ENCODE peak calls at places on chromosomes 1 and 21, in six cellular contexts. T is keratinocyte; L is CD4-positive, alpha-beta T cell; E is epithelial cell of esophagus; G is brain microvascular endothelial cell; C is AG09319. F is an unnamed sample.

GRCh38 chr1:110285316-110285715 is 53.9 kb upstream of the RBM15 start:
- DNase-seq in T (no peak), L (no peak), E (no peak), G (no peak), C (no peak), F (no peak)

GRCh38 chr1:61223140-61223539 is 140.8 kb downstream of the NFIA start:
- DNase-seq in T (no peak), L (no peak), E (no peak), G (no peak), C (no peak), F (no peak)

GRCh38 chr1:72777918-72778317 is 495.6 kb upstream of the NEGR1 start:
- DNase-seq in T (no peak), L (no peak), E (no peak), G (peak; percentile 1), C (no peak), F (no peak)

GRCh38 chr1:6279066-6279465 is 18.2 kb upstream of the GPR153 start:
- DNase-seq in T (no peak), L (no peak), E (no peak), G (no peak), C (no peak), F (no peak)

GRCh38 chr1:198534540-198535413 is 5.7 kb downstream of the ATP6V1G3 start:
- DNase-seq in T (no peak), L (no peak), E (no peak), G (no peak), C (no peak), F (no peak)

GRCh38 chr1:4379451-4380175 is 274.8 kb upstream of the AJAP1 start:
- DNase-seq in T (no peak), L (no peak), E (no peak), G (peak; percentile 71), C (no peak), F (no peak)

GRCh38 chr1:153341431-153341934 is 7.2 kb downstream of the PGLYRP4 start:
- DNase-seq in T (no peak), L (no peak), E (no peak), G (no peak), C (no peak), F (no peak)

GRCh38 chr1:12549106-12549459 is 68.9 kb downstream of the DHRS3 start:
- DNase-seq in T (no peak), L (no peak), E (no peak), G (peak; percentile 83), C (no peak), F (no peak)

GRCh38 chr1:62325076-62325475 is 5.8 kb upstream of the KANK4 start:
- DNase-seq in T (peak; percentile 69), L (no peak), E (peak; percentile 97), G (no peak), C (peak; percentile 54), F (no peak)

GRCh38 chr1:219660666-219661463 is 48.0 kb upstream of the ZC3H11B start:
- DNase-seq in T (peak; percentile 40), L (no peak), E (peak; percentile 86), G (peak; percentile 94), C (peak; percentile 77), F (no peak)

GRCh38 chr1:229552732-229553131 is 5.8 kb downstream of the ABCB10 start:
- DNase-seq in T (no peak), L (no peak), E (no peak), G (no peak), C (no peak), F (no peak)

GRCh38 chr21:15732290-15732995 is 2.7 kb downstream of the USP25 start:
- DNase-seq in T (no peak), L (no peak), E (peak; percentile 63), G (no peak), C (no peak), F (no peak)

GRCh38 chr1:116966791-116967190 is 34.8 kb upstream of the CD101 start:
- DNase-seq in T (no peak), L (no peak), E (no peak), G (no peak), C (peak; percentile 52), F (no peak)

GRCh38 chr1:26961826-26962225 is 1.6 kb upstream of the KDF1 start:
- DNase-seq in T (peak; percentile 71), L (no peak), E (peak; percentile 89), G (peak; percentile 88), C (peak; percentile 54), F (no peak)

GRCh38 chr1:81165963-81166362 is 634.8 kb upstream of the ADGRL2 start:
- DNase-seq in T (no peak), L (no peak), E (no peak), G (no peak), C (no peak), F (no peak)

GRCh38 chr21:17560377-17560776 is 47.5 kb downstream of the CXADR start:
- DNase-seq in T (no peak), L (no peak), E (no peak), G (no peak), C (no peak), F (no peak)

GRCh38 chr21:17550671-17551308 is 37.9 kb downstream of the CXADR start:
- DNase-seq in T (no peak), L (no peak), E (no peak), G (peak; percentile 20), C (no peak), F (no peak)

GRCh38 chr21:17554120-17554519 is 41.3 kb downstream of the CXADR start:
- DNase-seq in T (no peak), L (no peak), E (no peak), G (no peak), C (no peak), F (no peak)

GRCh38 chr21:17552410-17552809 is 39.6 kb downstream of the CXADR start:
- DNase-seq in T (no peak), L (no peak), E (no peak), G (no peak), C (no peak), F (no peak)

GRCh38 chr21:17554619-17555472 is 42.0 kb downstream of the CXADR start:
- DNase-seq in T (no peak), L (no peak), E (peak; percentile 14), G (no peak), C (no peak), F (no peak)
- TF ChIP-seq CTCF in T (peak; percentile 23), L (no peak), E (peak; percentile 40), G (peak; percentile 43), C (peak; percentile 49), F (no peak)

DNA sequence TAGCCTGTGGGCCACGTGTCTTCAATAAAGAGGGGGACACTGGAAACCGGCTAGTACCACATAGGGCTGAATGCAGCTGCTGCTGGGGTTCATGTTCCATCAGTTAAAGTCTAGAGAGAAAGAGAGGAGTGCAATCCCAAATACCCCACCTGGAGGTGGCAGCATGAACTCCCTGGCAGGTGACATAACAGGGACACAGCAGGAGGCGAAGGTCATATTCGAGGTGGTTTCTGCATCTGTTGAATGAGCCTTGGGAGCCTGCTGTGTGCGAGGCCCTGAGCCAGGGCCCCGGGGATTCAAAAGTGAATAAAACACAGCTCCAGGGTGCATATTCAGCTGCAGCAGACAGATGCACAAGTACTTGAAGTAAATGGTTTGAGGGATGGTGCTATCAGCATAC is 456.9 kb downstream of the SETD4 start:
- DNase-seq in T (no peak), L (no peak), E (no peak), G (no peak), C (no peak), F (no peak)
- TF ChIP-seq CTCF in T (peak; percentile 22), L (no peak), E (no peak), G (peak; percentile 19), C (no peak), F (no peak)

GRCh38 chr21:30430170-30430655 is at the start of gene KRTAP13-4:
- DNase-seq in T (no peak), L (no peak), E (no peak), G (no peak), C (no peak), F (no peak)

GRCh38 chr21:30439975-30440374 is at the start of gene KRTAP15-1:
- DNase-seq in T (no peak), L (no peak), E (no peak), G (no peak), C (no peak), F (no peak)

GRCh38 chr21:30436986-30437385 is 3.1 kb upstream of the KRTAP15-1 start:
- DNase-seq in T (no peak), L (no peak), E (no peak), G (no peak), C (no peak), F (no peak)

DNA sequence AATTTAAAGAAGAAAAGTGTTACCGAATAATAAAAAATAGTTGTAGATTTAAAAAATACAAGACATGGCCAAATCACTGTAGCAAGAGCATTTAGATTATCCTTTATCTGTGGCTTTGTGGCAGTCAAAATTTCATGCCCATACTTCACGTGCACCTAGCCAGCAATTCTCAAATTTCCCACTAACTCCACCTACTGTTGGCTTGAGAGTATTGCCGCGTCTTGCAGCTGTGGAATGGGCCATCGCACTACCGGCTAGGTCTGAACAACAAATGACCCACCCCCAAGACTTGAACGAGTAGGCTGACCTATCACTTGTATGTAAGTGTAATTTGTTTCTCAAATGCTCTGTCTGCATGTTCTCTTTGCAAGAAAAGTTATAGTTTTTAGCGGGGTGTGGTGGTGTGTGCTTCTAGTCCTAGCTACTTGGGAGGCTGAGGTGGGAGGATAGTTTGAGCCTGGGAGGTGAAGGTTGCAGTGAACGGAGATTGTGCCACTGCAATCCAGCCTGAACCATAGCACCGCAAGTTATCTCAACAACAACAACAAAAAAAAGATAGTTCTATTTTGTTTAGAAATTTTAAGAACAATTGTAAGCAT is 4.1 kb downstream of the KRTAP13-4 start:
- DNase-seq in T (no peak), L (no peak), E (peak; percentile 62), G (peak; percentile 20), C (no peak), F (no peak)
- TF ChIP-seq CTCF in T (peak; percentile 71), L (no peak), E (peak; percentile 85), G (peak; percentile 76), C (peak; percentile 10), F (no peak)

GRCh38 chr1:160748877-160749269 is 9.8 kb downstream of the SLAMF7 start:
- DNase-seq in T (no peak), L (no peak), E (peak; percentile 90), G (no peak), C (no peak), F (no peak)

GRCh38 chr1:160750608-160751007 is 11.6 kb downstream of the SLAMF7 start:
- DNase-seq in T (no peak), L (no peak), E (no peak), G (no peak), C (no peak), F (no peak)

GRCh38 chr1:160746870-160747500 is 7.9 kb downstream of the SLAMF7 start:
- DNase-seq in T (no peak), L (no peak), E (no peak), G (no peak), C (no peak), F (no peak)

GRCh38 chr1:160747717-160748116 is 8.7 kb downstream of the SLAMF7 start:
- DNase-seq in T (no peak), L (no peak), E (peak; percentile 62), G (no peak), C (no peak), F (no peak)

DNA sequence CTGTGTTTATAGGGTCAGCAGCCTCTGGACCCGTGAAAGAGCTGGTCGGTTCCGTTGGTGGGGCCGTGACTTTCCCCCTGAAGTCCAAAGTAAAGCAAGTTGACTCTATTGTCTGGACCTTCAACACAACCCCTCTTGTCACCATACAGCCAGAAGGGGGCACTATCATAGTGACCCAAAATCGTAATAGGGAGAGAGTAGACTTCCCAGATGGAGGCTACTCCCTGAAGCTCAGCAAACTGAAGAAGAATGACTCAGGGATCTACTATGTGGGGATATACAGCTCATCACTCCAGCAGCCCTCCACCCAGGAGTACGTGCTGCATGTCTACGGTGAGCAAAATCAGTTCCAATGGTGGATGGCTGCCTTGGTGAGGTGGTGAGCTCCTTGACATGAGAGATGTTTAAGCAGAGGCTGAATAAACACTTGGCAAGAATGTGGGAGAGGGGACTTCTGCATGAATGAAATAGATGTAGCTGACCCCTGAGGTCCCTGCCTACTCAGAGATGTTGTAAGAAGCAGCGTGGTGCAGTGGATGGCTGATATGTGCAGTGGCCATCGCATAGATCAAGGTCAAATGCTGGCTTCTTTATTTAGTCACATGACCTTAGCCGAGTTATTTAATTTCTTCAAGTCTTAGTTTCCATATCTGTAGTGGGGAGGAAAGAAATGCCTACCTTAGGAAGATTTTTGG is 9.3 kb downstream of the SLAMF7 start:
- DNase-seq in T (peak; percentile 87), L (no peak), E (peak; percentile 90), G (peak; percentile 27), C (no peak), F (no peak)
- TF ChIP-seq CTCF in T (peak; percentile 32), L (no peak), E (peak; percentile 36), G (peak; percentile 17), C (no peak), F (no peak)